ENCODE peak calls at places on chromosomes 4 and X, in six cellular contexts. One of them, this sample, is unnamed.
A peak's percentile ranks its signal among the peaks of the same experiment; 100 is the strongest.

GRCh38 chrX:78314561-78314960 is 12.8 kb downstream of the CYSLTR1 start:
- DNase-seq in fibroblast of lung: no peak
- DNase-seq in cardiac muscle cell: no peak
- DNase-seq in ovary: no peak
- DNase-seq in IMR-90: no peak
- DNase-seq in body of pancreas: no peak
- DNase-seq in this sample: no peak

GRCh38 chrX:95505721-95506120 is 1178.9 kb upstream of the DIAPH2 start:
- DNase-seq in body of pancreas: no peak
- DNase-seq in cardiac muscle cell: peak; percentile 60
- DNase-seq in fibroblast of lung: no peak
- DNase-seq in ovary: no peak
- DNase-seq in IMR-90: no peak
- DNase-seq in this sample: no peak

GRCh38 chrX:56986138-56986537 is 9.2 kb downstream of the SPIN3 start:
- DNase-seq in body of pancreas: no peak
- DNase-seq in IMR-90: no peak
- DNase-seq in fibroblast of lung: no peak
- DNase-seq in cardiac muscle cell: no peak
- DNase-seq in ovary: no peak
- DNase-seq in this sample: no peak

GRCh38 chr4:189802884-189803283 is 137.8 kb upstream of the FRG1 start:
- DNase-seq in ovary: no peak
- DNase-seq in IMR-90: no peak
- DNase-seq in cardiac muscle cell: no peak
- DNase-seq in body of pancreas: no peak
- DNase-seq in fibroblast of lung: no peak
- DNase-seq in this sample: no peak

GRCh38 chr4:175308236-175308635 is 390.1 kb downstream of the ADAM29 start:
- DNase-seq in body of pancreas: no peak
- DNase-seq in IMR-90: peak; percentile 58
- DNase-seq in fibroblast of lung: peak; percentile 58
- DNase-seq in ovary: no peak
- DNase-seq in cardiac muscle cell: no peak
- DNase-seq in this sample: no peak

GRCh38 chrX:119759333-119759766 is 962 bp downstream of the SOWAHD start:
- DNase-seq in fibroblast of lung: no peak
- DNase-seq in IMR-90: no peak
- DNase-seq in cardiac muscle cell: no peak
- DNase-seq in body of pancreas: no peak
- DNase-seq in ovary: no peak
- DNase-seq in this sample: no peak

GRCh38 chrX:53435997-53436396 is 1.8 kb upstream of the HSD17B10 start:
- DNase-seq in IMR-90: peak; percentile 67
- DNase-seq in ovary: peak; percentile 64
- DNase-seq in fibroblast of lung: peak; percentile 66
- DNase-seq in body of pancreas: peak; percentile 61
- DNase-seq in cardiac muscle cell: peak; percentile 67
- DNase-seq in this sample: peak; percentile 75

GRCh38 chr4:113837397-113837796 is 75.9 kb upstream of the CAMK2D start:
- DNase-seq in IMR-90: peak; percentile 94
- DNase-seq in cardiac muscle cell: no peak
- DNase-seq in body of pancreas: no peak
- DNase-seq in ovary: no peak
- DNase-seq in fibroblast of lung: peak; percentile 91
- DNase-seq in this sample: no peak

GRCh38 chr4:52423967-52424366 is 235.1 kb downstream of the USP46 start:
- DNase-seq in IMR-90: no peak
- DNase-seq in cardiac muscle cell: no peak
- DNase-seq in body of pancreas: no peak
- DNase-seq in fibroblast of lung: no peak
- DNase-seq in ovary: no peak
- DNase-seq in this sample: no peak

GRCh38 chrX:34197946-34198345 is 65.8 kb upstream of the FAM47A start:
- DNase-seq in cardiac muscle cell: no peak
- DNase-seq in ovary: no peak
- DNase-seq in fibroblast of lung: no peak
- DNase-seq in body of pancreas: no peak
- DNase-seq in IMR-90: no peak
- DNase-seq in this sample: no peak

GRCh38 chrX:74382613-74383012 is 38.7 kb upstream of the SLC16A2 start:
- DNase-seq in body of pancreas: peak; percentile 52
- DNase-seq in IMR-90: peak; percentile 66
- DNase-seq in cardiac muscle cell: peak; percentile 72
- DNase-seq in fibroblast of lung: peak; percentile 74
- DNase-seq in ovary: peak; percentile 45
- DNase-seq in this sample: peak; percentile 54

GRCh38 chrX:74389016-74389415 is 32.3 kb upstream of the SLC16A2 start:
- DNase-seq in ovary: no peak
- DNase-seq in IMR-90: no peak
- DNase-seq in fibroblast of lung: peak; percentile 14
- DNase-seq in cardiac muscle cell: no peak
- DNase-seq in body of pancreas: no peak
- DNase-seq in this sample: no peak

DNA sequence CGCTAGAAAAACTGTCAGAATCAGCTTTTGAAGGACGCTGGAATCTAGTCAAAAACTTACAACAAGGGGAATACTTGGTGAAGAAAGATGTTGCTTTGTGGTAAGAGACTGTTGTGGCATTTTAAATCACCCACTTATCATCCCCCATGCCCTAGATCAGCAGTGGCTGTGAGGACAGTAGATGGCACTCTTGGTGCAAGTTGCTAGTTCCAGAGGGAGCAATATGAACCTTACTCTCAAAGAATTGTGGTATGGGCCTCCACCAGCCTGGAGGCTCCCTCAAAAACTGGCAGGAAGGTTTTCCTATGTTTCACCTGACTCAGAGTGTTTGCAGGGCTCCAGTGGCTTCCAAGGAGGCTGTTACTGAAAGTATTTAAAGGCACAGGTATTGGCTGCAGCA is 37.7 kb upstream of the SLC16A2 start:
- DNase-seq in body of pancreas: peak; percentile 11
- DNase-seq in fibroblast of lung: peak; percentile 55
- DNase-seq in cardiac muscle cell: peak; percentile 37
- DNase-seq in ovary: peak; percentile 34
- DNase-seq in IMR-90: peak; percentile 59
- DNase-seq in this sample: peak; percentile 28
- TF ChIP-seq CTCF in body of pancreas: peak; percentile 12
- TF ChIP-seq CTCF in fibroblast of lung: peak; percentile 62
- TF ChIP-seq CTCF in cardiac muscle cell: peak; percentile 62
- TF ChIP-seq CTCF in ovary: no peak
- TF ChIP-seq CTCF in IMR-90: peak; percentile 71
- TF ChIP-seq CTCF in this sample: peak; percentile 59

DNA sequence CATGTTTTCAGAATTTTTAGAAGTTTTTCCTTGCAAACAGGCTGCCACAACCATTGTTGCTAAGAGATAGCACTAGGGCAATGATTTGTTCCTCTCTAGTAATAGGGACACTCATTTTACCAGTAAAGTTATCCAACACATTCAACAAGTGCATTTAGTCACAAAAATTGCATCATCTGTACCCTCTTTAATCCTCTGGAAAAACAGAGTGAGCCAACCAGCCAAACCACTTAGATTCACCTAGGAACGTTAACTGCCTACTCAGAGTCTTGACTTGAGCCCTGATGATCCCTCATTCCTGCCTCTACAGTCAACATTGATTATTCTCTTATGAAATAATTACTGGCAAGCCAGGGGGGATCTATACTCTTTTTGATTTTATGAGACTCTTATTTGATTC is 17.0 kb upstream of the ADGRA3 start:
- DNase-seq in ovary: no peak
- DNase-seq in fibroblast of lung: no peak
- DNase-seq in cardiac muscle cell: no peak
- DNase-seq in body of pancreas: no peak
- DNase-seq in IMR-90: no peak
- DNase-seq in this sample: no peak
- H3K4me3 ChIP-seq in ovary: no peak overlapping the region
- H3K4me3 ChIP-seq in fibroblast of lung: no peak overlapping the region
- H3K4me3 ChIP-seq in cardiac muscle cell: no peak overlapping the region
- H3K4me3 ChIP-seq in body of pancreas: no peak overlapping the region
- H3K4me3 ChIP-seq in IMR-90: no peak overlapping the region
- H3K4me3 ChIP-seq in this sample: no peak overlapping the region

GRCh38 chr4:77100234-77100633 is 24.4 kb upstream of the CCNI start:
- DNase-seq in body of pancreas: no peak
- DNase-seq in ovary: no peak
- DNase-seq in cardiac muscle cell: no peak
- DNase-seq in fibroblast of lung: no peak
- DNase-seq in IMR-90: no peak
- DNase-seq in this sample: no peak

DNA sequence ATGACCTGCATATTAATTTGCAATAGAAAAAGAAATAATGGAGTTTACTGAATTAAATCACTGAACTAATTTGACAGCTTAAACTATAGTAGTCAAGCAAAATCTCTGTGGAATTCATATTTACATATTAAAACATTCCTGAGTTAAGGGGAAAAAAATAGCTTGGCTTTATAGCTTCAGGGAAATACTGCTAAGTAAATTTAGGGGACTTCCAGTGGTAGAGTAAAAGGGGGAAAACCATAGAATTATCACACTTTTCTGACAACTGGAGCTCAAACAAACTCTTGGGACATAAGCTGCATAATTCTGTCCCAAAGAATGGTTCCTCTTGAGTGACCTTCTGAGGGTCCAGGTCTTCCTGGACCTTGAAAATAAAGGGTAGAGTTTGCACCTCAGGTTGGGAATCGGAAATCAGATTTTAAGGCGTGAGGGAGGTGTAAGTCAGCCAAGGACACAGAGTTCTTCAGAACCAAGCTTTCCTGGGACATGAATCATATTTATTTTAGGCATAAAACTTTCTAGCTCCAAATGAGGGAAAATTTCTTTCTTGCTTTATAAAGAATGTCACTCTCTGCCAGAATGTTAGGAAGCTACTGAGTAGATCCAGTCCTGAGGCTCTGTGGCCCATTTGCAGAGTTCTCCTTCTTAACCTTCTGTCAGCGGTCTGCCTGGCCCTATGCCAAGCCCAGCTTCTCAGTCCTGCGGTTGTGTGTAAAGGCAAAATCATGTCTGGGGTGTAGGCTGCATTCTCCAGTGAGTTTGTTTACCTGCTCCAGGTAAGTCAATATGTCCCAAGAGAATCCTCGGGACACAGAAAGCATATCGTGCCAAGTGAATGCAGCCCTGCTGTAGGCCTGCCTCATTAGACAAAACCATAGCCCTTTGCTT is 28.9 kb upstream of the CCNI start:
- DNase-seq in body of pancreas: peak; percentile 65
- DNase-seq in ovary: peak; percentile 80
- DNase-seq in fibroblast of lung: peak; percentile 68
- DNase-seq in IMR-90: no peak
- DNase-seq in cardiac muscle cell: peak; percentile 42
- DNase-seq in this sample: no peak
- H3K27ac ChIP-seq in body of pancreas: peak overlapping the region; percentile 32
- H3K27ac ChIP-seq in ovary: no peak overlapping the region
- H3K27ac ChIP-seq in fibroblast of lung: no peak overlapping the region
- H3K27ac ChIP-seq in IMR-90: no peak overlapping the region
- H3K27ac ChIP-seq in cardiac muscle cell: no peak overlapping the region
- H3K27ac ChIP-seq in this sample: no peak overlapping the region

DNA sequence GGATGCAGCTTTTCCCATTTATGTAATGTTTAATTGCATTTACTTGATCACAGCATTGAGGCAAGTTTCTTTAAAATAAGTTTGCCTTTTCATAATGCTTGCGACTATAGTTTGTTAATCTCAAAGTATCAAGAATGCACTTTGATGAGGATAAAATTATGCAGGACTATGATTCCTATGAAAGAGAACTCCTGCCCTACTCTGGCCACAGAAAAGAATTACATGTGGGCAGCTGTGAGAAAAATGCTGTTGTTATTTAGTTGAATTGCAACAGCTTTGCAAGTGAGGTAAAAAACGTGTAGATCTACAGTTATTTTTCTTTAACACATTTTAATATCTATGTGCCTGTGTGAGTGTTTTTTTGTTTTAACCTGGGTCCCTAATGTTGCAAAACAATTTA is 12.5 kb upstream of the OSTC start:
- DNase-seq in ovary: no peak
- DNase-seq in cardiac muscle cell: no peak
- DNase-seq in body of pancreas: no peak
- DNase-seq in fibroblast of lung: no peak
- DNase-seq in IMR-90: no peak
- DNase-seq in this sample: no peak
- TF ChIP-seq CTCF in ovary: no peak
- TF ChIP-seq CTCF in cardiac muscle cell: peak; percentile 30
- TF ChIP-seq CTCF in body of pancreas: no peak
- TF ChIP-seq CTCF in fibroblast of lung: peak; percentile 22
- TF ChIP-seq CTCF in IMR-90: peak; percentile 26
- TF ChIP-seq CTCF in this sample: no peak

DNA sequence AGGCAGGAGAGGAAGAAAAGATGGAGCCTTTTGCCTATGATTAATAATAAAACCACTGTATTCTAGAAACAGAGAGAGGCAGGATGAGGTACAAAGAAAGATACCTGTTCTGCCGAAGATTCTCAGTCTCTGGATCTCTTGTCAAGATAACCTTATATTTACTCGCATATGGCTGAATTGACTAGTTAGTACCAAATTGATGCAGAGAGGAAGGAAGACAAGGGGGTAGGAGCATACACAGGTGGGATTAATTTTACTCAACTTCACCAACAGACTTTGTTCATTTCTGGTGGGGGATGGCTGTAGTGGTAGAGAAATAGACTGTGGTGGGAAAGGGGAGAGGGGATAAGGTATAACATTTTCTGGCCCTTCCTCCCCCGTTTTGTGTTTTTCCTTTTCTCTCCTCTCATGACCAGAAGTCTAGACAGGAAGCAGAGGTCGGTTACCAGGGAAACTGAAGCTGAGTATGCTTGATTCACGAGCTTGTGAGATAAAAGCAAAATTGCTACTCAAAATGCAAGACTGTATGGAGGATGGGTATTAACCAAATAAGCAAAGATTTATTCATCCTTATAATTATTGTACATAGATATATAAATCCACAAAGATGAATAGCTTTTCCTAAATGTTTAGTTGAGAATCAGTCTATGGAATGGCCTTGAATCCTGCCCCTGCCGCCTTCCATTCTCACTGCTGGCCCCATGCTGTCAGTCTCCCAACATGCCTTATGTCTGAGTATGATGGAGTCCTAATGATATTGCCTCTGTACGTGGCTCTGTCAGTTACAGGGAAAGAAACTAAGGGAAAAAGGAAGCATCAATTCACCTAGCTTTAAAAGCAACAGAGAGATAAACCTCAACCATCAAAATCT is 17.8 kb upstream of the PAGE2B start:
- DNase-seq in IMR-90: peak; percentile 19
- DNase-seq in ovary: no peak
- DNase-seq in fibroblast of lung: peak; percentile 68
- DNase-seq in body of pancreas: no peak
- DNase-seq in cardiac muscle cell: no peak
- DNase-seq in this sample: no peak
- H3K4me3 ChIP-seq in IMR-90: no peak overlapping the region
- H3K4me3 ChIP-seq in ovary: no peak overlapping the region
- H3K4me3 ChIP-seq in fibroblast of lung: no peak overlapping the region
- H3K4me3 ChIP-seq in body of pancreas: no peak overlapping the region
- H3K4me3 ChIP-seq in cardiac muscle cell: no peak overlapping the region
- H3K4me3 ChIP-seq in this sample: no peak overlapping the region

GRCh38 chrX:15619053-15619772 is 18.5 kb upstream of the ACE2 start:
- DNase-seq in ovary: no peak
- DNase-seq in fibroblast of lung: peak; percentile 30
- DNase-seq in body of pancreas: no peak
- DNase-seq in IMR-90: peak; percentile 2
- DNase-seq in cardiac muscle cell: no peak
- DNase-seq in this sample: no peak
- H3K27ac ChIP-seq in ovary: no peak overlapping the region
- H3K27ac ChIP-seq in fibroblast of lung: no peak overlapping the region
- H3K27ac ChIP-seq in body of pancreas: peak overlapping the region; percentile 2
- H3K27ac ChIP-seq in IMR-90: no peak overlapping the region
- H3K27ac ChIP-seq in cardiac muscle cell: no peak overlapping the region
- H3K27ac ChIP-seq in this sample: no peak overlapping the region

GRCh38 chr4:15436515-15436914 is 8.7 kb downstream of the C1QTNF7 start:
- DNase-seq in body of pancreas: no peak
- DNase-seq in cardiac muscle cell: no peak
- DNase-seq in fibroblast of lung: peak; percentile 52
- DNase-seq in IMR-90: peak; percentile 71
- DNase-seq in ovary: no peak
- DNase-seq in this sample: no peak
- TF ChIP-seq CTCF in body of pancreas: no peak
- TF ChIP-seq CTCF in cardiac muscle cell: no peak
- TF ChIP-seq CTCF in fibroblast of lung: no peak
- TF ChIP-seq CTCF in IMR-90: no peak
- TF ChIP-seq CTCF in ovary: no peak
- TF ChIP-seq CTCF in this sample: no peak